ENCODE peak calls at places on chromosomes 6 and 20, in six cellular contexts. One of them, this sample, is unnamed.

GRCh38 chr6:134517145-134517658 is 199.3 kb upstream of the SGK1 start:
- DNase-seq in AG10803: peak
- DNase-seq in transverse colon: no peak
- DNase-seq in DND-41: no peak
- DNase-seq in cardiac muscle cell: peak
- DNase-seq in SK-N-SH: peak
- DNase-seq in this sample: peak

GRCh38 chr20:25315418-25316210 is 67.7 kb downstream of the PYGB start:
- DNase-seq in AG10803: no peak
- DNase-seq in transverse colon: peak
- DNase-seq in DND-41: no peak
- DNase-seq in cardiac muscle cell: no peak
- DNase-seq in SK-N-SH: no peak
- DNase-seq in this sample: no peak

GRCh38 chr20:50804453-50805348 is 9.8 kb downstream of the BCAS4 start:
- DNase-seq in AG10803: no peak
- DNase-seq in transverse colon: no peak
- DNase-seq in DND-41: no peak
- DNase-seq in cardiac muscle cell: no peak
- DNase-seq in SK-N-SH: no peak
- DNase-seq in this sample: no peak

GRCh38 chr20:1806456-1806855 is 88.8 kb upstream of the SIRPA start:
- DNase-seq in AG10803: no peak
- DNase-seq in transverse colon: no peak
- DNase-seq in DND-41: no peak
- DNase-seq in cardiac muscle cell: no peak
- DNase-seq in SK-N-SH: no peak
- DNase-seq in this sample: no peak

GRCh38 chr6:116726947-116727346 is 38.6 kb downstream of the FAM162B start:
- DNase-seq in AG10803: no peak
- DNase-seq in transverse colon: no peak
- DNase-seq in DND-41: no peak
- DNase-seq in cardiac muscle cell: no peak
- DNase-seq in SK-N-SH: no peak
- DNase-seq in this sample: no peak

GRCh38 chr6:165834613-165835259 is 171.7 kb upstream of the PDE10A start:
- DNase-seq in AG10803: no peak
- DNase-seq in transverse colon: peak
- DNase-seq in DND-41: no peak
- DNase-seq in cardiac muscle cell: no peak
- DNase-seq in SK-N-SH: no peak
- DNase-seq in this sample: peak

GRCh38 chr20:35226126-35226774 is at the start of gene MMP24:
- DNase-seq in AG10803: no peak
- DNase-seq in transverse colon: no peak
- DNase-seq in DND-41: no peak
- DNase-seq in cardiac muscle cell: no peak
- DNase-seq in SK-N-SH: peak
- DNase-seq in this sample: no peak

GRCh38 chr20:53104889-53105288 is 132.7 kb downstream of the TSHZ2 start:
- DNase-seq in AG10803: peak
- DNase-seq in transverse colon: no peak
- DNase-seq in DND-41: no peak
- DNase-seq in cardiac muscle cell: no peak
- DNase-seq in SK-N-SH: no peak
- DNase-seq in this sample: no peak

GRCh38 chr6:112321882-112322508 is 25.1 kb upstream of the RFPL4B start:
- DNase-seq in AG10803: no peak
- DNase-seq in transverse colon: no peak
- DNase-seq in DND-41: no peak
- DNase-seq in cardiac muscle cell: no peak
- DNase-seq in SK-N-SH: no peak
- DNase-seq in this sample: no peak

DNA sequence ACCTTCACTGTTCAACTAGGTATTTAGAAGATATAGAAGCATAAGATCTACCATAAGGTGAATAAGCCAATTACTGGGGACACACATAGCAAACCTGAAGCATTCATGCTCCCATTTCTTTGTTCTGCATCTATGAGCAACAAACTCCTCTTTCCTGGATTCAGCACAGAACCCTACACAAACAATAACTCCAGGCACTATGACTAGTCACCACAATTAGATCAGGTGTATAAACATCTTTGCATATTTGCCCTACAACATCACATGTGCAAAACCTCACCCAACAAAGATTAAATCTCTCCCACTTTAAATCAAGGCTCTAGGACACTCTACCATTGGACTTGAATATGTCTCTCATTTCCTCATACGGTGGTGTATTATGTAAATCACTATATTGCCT is 652.3 kb downstream of the EPHA7 start:
- DNase-seq in AG10803: no peak
- DNase-seq in transverse colon: no peak
- DNase-seq in DND-41: no peak
- DNase-seq in cardiac muscle cell: no peak
- DNase-seq in SK-N-SH: no peak
- DNase-seq in this sample: no peak
- H3K4me3 ChIP-seq in AG10803: no peak
- H3K4me3 ChIP-seq in transverse colon: no peak
- H3K4me3 ChIP-seq in DND-41: no peak
- H3K4me3 ChIP-seq in cardiac muscle cell: no peak
- H3K4me3 ChIP-seq in SK-N-SH: no peak
- H3K4me3 ChIP-seq in this sample: no peak

GRCh38 chr6:28769626-28770402 is 154.0 kb downstream of the TRIM27 start:
- DNase-seq in AG10803: peak
- DNase-seq in transverse colon: no peak
- DNase-seq in DND-41: no peak
- DNase-seq in cardiac muscle cell: peak
- DNase-seq in SK-N-SH: no peak
- DNase-seq in this sample: no peak
- TF ChIP-seq CTCF in AG10803: peak
- TF ChIP-seq CTCF in transverse colon: no peak
- TF ChIP-seq CTCF in DND-41: peak
- TF ChIP-seq CTCF in cardiac muscle cell: peak
- TF ChIP-seq CTCF in SK-N-SH: peak
- TF ChIP-seq CTCF in this sample: no peak

GRCh38 chr6:148831064-148831463 is 84.2 kb downstream of the UST start:
- DNase-seq in AG10803: no peak
- DNase-seq in transverse colon: no peak
- DNase-seq in DND-41: peak
- DNase-seq in cardiac muscle cell: no peak
- DNase-seq in SK-N-SH: no peak
- DNase-seq in this sample: no peak

GRCh38 chr6:148830614-148831013 is 83.8 kb downstream of the UST start:
- DNase-seq in AG10803: no peak
- DNase-seq in transverse colon: no peak
- DNase-seq in DND-41: peak
- DNase-seq in cardiac muscle cell: no peak
- DNase-seq in SK-N-SH: no peak
- DNase-seq in this sample: no peak

GRCh38 chr6:148829415-148830101 is 82.7 kb downstream of the UST start:
- DNase-seq in AG10803: no peak
- DNase-seq in transverse colon: no peak
- DNase-seq in DND-41: no peak
- DNase-seq in cardiac muscle cell: no peak
- DNase-seq in SK-N-SH: no peak
- DNase-seq in this sample: no peak

GRCh38 chr6:148828047-148828446 is 81.2 kb downstream of the UST start:
- DNase-seq in AG10803: no peak
- DNase-seq in transverse colon: no peak
- DNase-seq in DND-41: no peak
- DNase-seq in cardiac muscle cell: no peak
- DNase-seq in SK-N-SH: no peak
- DNase-seq in this sample: no peak

DNA sequence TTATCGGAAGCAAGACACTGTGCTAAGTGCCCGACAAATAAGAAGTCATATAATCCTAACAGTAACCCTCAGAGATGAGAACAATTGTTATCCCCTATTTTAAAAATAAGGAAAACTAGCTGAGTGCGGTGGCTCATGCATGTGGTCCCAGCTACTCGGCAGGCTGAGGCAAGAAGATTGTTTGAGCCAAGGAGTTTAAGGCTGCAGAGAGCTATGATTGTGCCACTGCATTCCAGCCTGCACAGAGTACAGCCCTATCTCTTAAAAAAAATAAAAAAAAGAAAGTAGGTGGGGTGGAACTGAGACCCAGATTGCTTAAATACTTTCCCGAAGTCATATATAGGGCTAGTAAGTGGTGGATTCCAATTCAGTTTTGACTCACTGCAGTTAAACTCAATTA is 84.7 kb downstream of the UST start:
- DNase-seq in AG10803: peak
- DNase-seq in transverse colon: no peak
- DNase-seq in DND-41: peak
- DNase-seq in cardiac muscle cell: no peak
- DNase-seq in SK-N-SH: no peak
- DNase-seq in this sample: no peak
- H3K4me3 ChIP-seq in AG10803: no peak
- H3K4me3 ChIP-seq in transverse colon: no peak
- H3K4me3 ChIP-seq in DND-41: peak
- H3K4me3 ChIP-seq in cardiac muscle cell: no peak
- H3K4me3 ChIP-seq in SK-N-SH: no peak
- H3K4me3 ChIP-seq in this sample: no peak

DNA sequence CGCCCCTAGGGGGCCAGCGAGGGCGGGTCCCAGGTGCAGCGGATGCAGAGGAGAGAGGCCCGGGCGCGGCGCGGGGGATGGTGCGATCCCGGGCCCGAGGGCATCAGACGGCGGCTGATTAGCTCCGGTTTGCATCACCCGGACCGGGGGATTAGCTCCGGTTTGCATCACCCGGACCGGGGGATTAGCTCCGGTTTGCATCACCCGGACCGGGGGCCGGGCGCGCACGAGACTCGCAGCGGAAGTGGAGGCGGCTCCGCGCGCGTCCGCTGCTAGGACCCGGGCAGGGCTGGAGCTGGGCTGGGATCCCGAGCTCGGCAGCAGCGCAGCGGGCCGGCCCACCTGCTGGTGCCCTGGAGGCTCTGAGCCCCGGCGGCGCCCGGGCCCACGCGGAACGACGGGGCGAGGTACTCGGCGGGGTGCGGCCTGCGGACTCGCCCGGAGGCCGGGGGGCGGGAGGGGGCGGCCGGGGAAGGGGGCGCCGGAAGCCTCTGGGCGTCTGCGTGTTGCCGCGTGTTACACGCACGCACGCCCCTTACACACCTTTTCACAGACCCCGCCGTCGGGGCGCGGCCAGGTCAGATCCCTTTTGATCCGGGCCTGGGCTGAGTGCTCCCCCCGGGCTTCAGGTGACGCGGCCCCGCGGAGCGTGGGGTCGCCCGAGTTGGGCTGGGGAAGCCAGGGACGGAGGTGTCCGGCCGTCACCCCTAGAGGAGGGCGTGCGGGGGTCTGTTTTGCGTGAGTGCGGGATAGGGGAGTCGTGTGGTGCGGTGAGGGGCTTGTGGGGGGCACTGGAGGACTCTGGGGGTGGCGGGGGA is 412 bp downstream of the TRIB3 start:
- DNase-seq in AG10803: peak
- DNase-seq in transverse colon: peak
- DNase-seq in DND-41: peak
- DNase-seq in cardiac muscle cell: peak
- DNase-seq in SK-N-SH: peak
- DNase-seq in this sample: peak
- TF ChIP-seq CTCF in AG10803: peak
- TF ChIP-seq CTCF in transverse colon: no peak
- TF ChIP-seq CTCF in DND-41: no peak
- TF ChIP-seq CTCF in cardiac muscle cell: peak
- TF ChIP-seq CTCF in SK-N-SH: no peak
- TF ChIP-seq CTCF in this sample: no peak

This sample was measured in lung.